ENCODE peak calls at places on chromosomes 2 and 18, in eight cellular contexts. P is HFF-Myc; W is hypothalamus; O is MG63; A is AG09309; M is cerebellum; R is uterus; G is naive thymus-derived CD8-positive, alpha-beta T cell. Y is an unnamed sample.

GRCh38 chr2:8527031-8527430 is 154.8 kb upstream of the ID2 start:
- DNase-seq in P (no peak), R (no peak), M (no peak), W (no peak), A (no peak), O (no peak), G (no peak), Y (no peak)

GRCh38 chr2:43088148-43089073 is 138.0 kb downstream of the ZFP36L2 start:
- DNase-seq in O (no peak), G (no peak), A (no peak), M (no peak), P (no peak), W (no peak), R (no peak), Y (no peak)

GRCh38 chr2:106969777-106970176 is 83.8 kb upstream of the ST6GAL2 start:
- DNase-seq in R (no peak), G (no peak), A (no peak), P (no peak), W (no peak), O (no peak), M (no peak), Y (no peak)

GRCh38 chr2:45607701-45608100 is 3.4 kb downstream of the SRBD1 start:
- DNase-seq in O (no peak), G (no peak), M (no peak), R (no peak), A (no peak), W (no peak), P (no peak), Y (peak)

GRCh38 chr18:8742382-8743361 is 37.3 kb downstream of the MTCL1 start:
- DNase-seq in A (no peak), O (no peak), G (peak), P (no peak), M (no peak), R (no peak), W (no peak), Y (no peak)

GRCh38 chr18:45415614-45416013 is 199.7 kb upstream of the SLC14A2 start:
- DNase-seq in R (no peak), G (no peak), P (no peak), A (no peak), M (no peak), O (no peak), W (no peak), Y (no peak)

GRCh38 chr2:78077637-78078036 is 555.5 kb upstream of the LRRTM4 start:
- DNase-seq in P (no peak), A (no peak), O (no peak), M (no peak), W (no peak), G (no peak), R (no peak), Y (no peak)

GRCh38 chr2:64748147-64748546 is 94.4 kb upstream of the SERTAD2 start:
- DNase-seq in G (no peak), O (no peak), P (no peak), R (no peak), W (no peak), A (no peak), M (no peak), Y (no peak)

GRCh38 chr2:118223487-118224136 is 135.3 kb downstream of the INSIG2 start:
- DNase-seq in R (no peak), M (no peak), G (peak), A (no peak), P (no peak), W (no peak), O (peak), Y (peak)

GRCh38 chr2:149451417-149452165 is 121.2 kb downstream of the LYPD6 start:
- DNase-seq in O (no peak), A (no peak), P (no peak), G (no peak), R (no peak), M (no peak), W (no peak), Y (no peak)

GRCh38 chr18:30903566-30903965 is 139.0 kb downstream of the DSC3 start:
- DNase-seq in A (no peak), W (no peak), R (no peak), P (no peak), G (no peak), M (no peak), O (peak), Y (peak)

GRCh38 chr2:28300921-28301341 is 91.7 kb upstream of the FOSL2 start:
- DNase-seq in P (peak), O (no peak), R (no peak), G (no peak), M (no peak), W (no peak), A (peak), Y (no peak)

GRCh38 chr18:23498062-23498582 is 5.2 kb upstream of the RMC1 start:
- DNase-seq in A (no peak), O (no peak), P (no peak), G (no peak), R (no peak), W (no peak), M (no peak), Y (no peak)

GRCh38 chr2:54208364-54209240 is 47.4 kb downstream of the TSPYL6 start:
- DNase-seq in G (no peak), A (peak), M (no peak), P (no peak), O (peak), W (no peak), R (no peak), Y (peak)

GRCh38 chr2:161981016-161981415 is 93.0 kb downstream of the DPP4 start:
- DNase-seq in R (no peak), A (no peak), W (no peak), M (no peak), O (no peak), P (no peak), G (no peak), Y (no peak)

GRCh38 chr2:159201321-159202063 is 85.0 kb downstream of the WDSUB1 start:
- DNase-seq in G (no peak), W (no peak), O (peak), R (no peak), M (no peak), P (no peak), A (no peak), Y (peak)

GRCh38 chr2:138395565-138396306 is 105.8 kb upstream of the SPOPL start:
- DNase-seq in R (no peak), P (no peak), W (no peak), A (peak), O (peak), M (no peak), G (no peak), Y (peak)

Y was measured in Daoy.